ENCODE peak calls at places on chromosome 15, in four cellular contexts. Q is dorsolateral prefrontal cortex; I is kidney glomerular epithelial cell; C is activated CD8-positive, alpha-beta T cell treated with anti-CD3 and anti-CD28 coated beads, Interleukin-2, amount 10 ng/mL, durations not matched to agents 7 days and 5 days. X is an unnamed sample.

GRCh38 chr15:61025283-61025682 is 203.8 kb downstream of the RORA start:
- DNase-seq in Q (no peak), I (no peak), C (no peak), X (no peak)

GRCh38 chr15:95018888-95019545 is 787.7 kb downstream of the MCTP2 start:
- DNase-seq in Q (no peak), I (peak; percentile 66), C (no peak), X (no peak)

GRCh38 chr15:74265046-74265639 is 29.0 kb downstream of the CCDC33 start:
- DNase-seq in Q (no peak), I (no peak), C (peak; percentile 56), X (no peak)

GRCh38 chr15:27743638-27744037 is 355.5 kb downstream of the OCA2 start:
- DNase-seq in Q (no peak), I (no peak), C (no peak), X (no peak)

GRCh38 chr15:32706704-32707103 is 11.1 kb upstream of the GREM1 start:
- DNase-seq in Q (no peak), I (no peak), C (no peak), X (no peak)

GRCh38 chr15:98970799-98971198 is 36.8 kb downstream of the PGPEP1L start:
- DNase-seq in Q (no peak), I (no peak), C (no peak), X (no peak)

GRCh38 chr15:41969851-41970431 is 2.4 kb downstream of the EHD4 start:
- DNase-seq in Q (no peak), I (no peak), C (peak; percentile 72), X (no peak)

GRCh38 chr15:98841419-98841970 is 166.1 kb downstream of the PGPEP1L start:
- DNase-seq in Q (no peak), I (no peak), C (no peak), X (no peak)

GRCh38 chr15:25783607-25784131 is 79.5 kb downstream of the ATP10A start:
- DNase-seq in Q (no peak), I (no peak), C (peak; percentile 55), X (no peak)

GRCh38 chr15:90154861-90155626 is 46.1 kb upstream of the SEMA4B start:
- DNase-seq in Q (no peak), I (peak; percentile 61), C (no peak), X (no peak)

GRCh38 chr15:50416920-50417319 is 7.3 kb upstream of the USP8 start:
- DNase-seq in Q (no peak), I (no peak), C (no peak), X (no peak)

GRCh38 chr15:49741721-49742120 is 120.9 kb downstream of the DTWD1 start:
- DNase-seq in Q (no peak), I (no peak), C (no peak), X (no peak)

GRCh38 chr15:35755237-35755802 is 209.4 kb upstream of the DPH6 start:
- DNase-seq in Q (no peak), I (no peak), C (no peak), X (no peak)

GRCh38 chr15:74795961-74796625 is 14.2 kb downstream of the CSK start:
- DNase-seq in Q (no peak), I (no peak), C (peak; percentile 59), X (no peak)

GRCh38 chr15:32826685-32827084 is 108.9 kb downstream of the GREM1 start:
- DNase-seq in Q (no peak), I (no peak), C (no peak), X (no peak)

GRCh38 chr15:69807752-69808151 is 290.0 kb downstream of the TLE3 start:
- DNase-seq in Q (peak; percentile 5), I (no peak), C (no peak), X (peak; percentile 4)

GRCh38 chr15:97168704-97169475 is 791.6 kb upstream of the ARRDC4 start:
- DNase-seq in Q (no peak), I (no peak), C (no peak), X (no peak)

GRCh38 chr15:76996076-76996525 is 1.2 kb downstream of the PSTPIP1 start:
- DNase-seq in Q (no peak), I (no peak), C (no peak), X (no peak)

GRCh38 chr15:88388702-88389101 is 78.5 kb downstream of the MRPL46 start:
- DNase-seq in Q (no peak), I (peak; percentile 46), C (no peak), X (no peak)

X was measured in hypothalamus.